ENCODE peak calls at places on chromosomes 5 and 9, in nine cellular contexts. D is dorsolateral prefrontal cortex; Q is transverse colon; O is Peyer's patch; Y is A549; U is aorta; W is pancreas; C is effector memory CD4-positive, alpha-beta T cell; T is sigmoid colon. H is an unnamed sample.
A peak's percentile ranks its signal among the peaks of the same experiment; 100 is the strongest.

GRCh38 chr9:37408933-37409710 is 13.4 kb upstream of the GRHPR start:
- DNase-seq in D (no peak), Q (peak; percentile 59), C (peak; percentile 66), U (no peak), T (no peak), Y (no peak), W (no peak), O (no peak), H (no peak)

GRCh38 chr5:74951855-74952254 is 85.7 kb upstream of the FAM169A start:
- DNase-seq in Q (no peak), Y (no peak), O (no peak), U (no peak), W (no peak), D (no peak), C (no peak), T (no peak), H (no peak)

GRCh38 chr9:116074658-116075057 is 78.9 kb upstream of the PAPPA start:
- DNase-seq in Y (no peak), U (no peak), T (no peak), D (no peak), C (no peak), O (no peak), Q (no peak), W (no peak), H (no peak)

GRCh38 chr5:54363669-54364068 is 53.3 kb upstream of the ARL15 start:
- DNase-seq in D (no peak), O (no peak), U (no peak), W (no peak), C (no peak), T (no peak), Y (no peak), Q (no peak), H (no peak)

GRCh38 chr9:33687779-33688178 is 107.6 kb upstream of the PRSS3 start:
- DNase-seq in Y (no peak), Q (no peak), T (no peak), D (no peak), W (no peak), C (no peak), U (no peak), O (no peak), H (no peak)

GRCh38 chr9:37390759-37391158 is 31.7 kb upstream of the GRHPR start:
- DNase-seq in Y (no peak), D (no peak), O (no peak), W (no peak), U (no peak), C (peak; percentile 6), Q (peak; percentile 77), T (no peak), H (no peak)

GRCh38 chr9:109519366-109519765 is 21.3 kb upstream of the PTPN3 start:
- DNase-seq in D (no peak), O (no peak), Y (no peak), Q (no peak), T (no peak), U (no peak), W (no peak), C (no peak), H (no peak)

GRCh38 chr5:11384441-11385250 is 519.6 kb downstream of the CTNND2 start:
- DNase-seq in W (peak; percentile 65), T (peak; percentile 60), D (peak; percentile 58), U (no peak), O (no peak), Q (no peak), Y (no peak), C (no peak), H (no peak)

GRCh38 chr9:447230-448025 is 232.8 kb downstream of the DOCK8 start:
- DNase-seq in Q (peak; percentile 44), W (no peak), Y (peak; percentile 55), O (no peak), U (no peak), D (no peak), C (peak; percentile 26), T (no peak), H (no peak)

GRCh38 chr5:35924122-35924949 is 14.1 kb downstream of the CAPSL start:
- DNase-seq in C (no peak), Y (no peak), O (no peak), W (no peak), Q (no peak), T (no peak), U (no peak), D (no peak), H (no peak)

GRCh38 chr5:103894882-103895281 is 332.3 kb upstream of the NUDT12 start:
- DNase-seq in W (no peak), Q (no peak), Y (no peak), D (no peak), U (no peak), O (no peak), C (no peak), T (no peak), H (no peak)

GRCh38 chr9:111232997-111233790 is 96.8 kb downstream of the OR2K2 start:
- DNase-seq in Y (no peak), C (no peak), U (no peak), O (no peak), W (no peak), D (no peak), T (no peak), Q (no peak), H (no peak)

GRCh38 chr5:95029569-95030366 is 255.1 kb downstream of the MCTP1 start:
- DNase-seq in U (no peak), D (no peak), Y (no peak), Q (no peak), C (no peak), T (no peak), W (no peak), O (no peak), H (no peak)

GRCh38 chr5:95369796-95370195 is 21.4 kb upstream of the FAM81B start:
- DNase-seq in W (no peak), Y (no peak), Q (no peak), O (no peak), C (no peak), D (no peak), T (no peak), U (no peak), H (no peak)

DNA sequence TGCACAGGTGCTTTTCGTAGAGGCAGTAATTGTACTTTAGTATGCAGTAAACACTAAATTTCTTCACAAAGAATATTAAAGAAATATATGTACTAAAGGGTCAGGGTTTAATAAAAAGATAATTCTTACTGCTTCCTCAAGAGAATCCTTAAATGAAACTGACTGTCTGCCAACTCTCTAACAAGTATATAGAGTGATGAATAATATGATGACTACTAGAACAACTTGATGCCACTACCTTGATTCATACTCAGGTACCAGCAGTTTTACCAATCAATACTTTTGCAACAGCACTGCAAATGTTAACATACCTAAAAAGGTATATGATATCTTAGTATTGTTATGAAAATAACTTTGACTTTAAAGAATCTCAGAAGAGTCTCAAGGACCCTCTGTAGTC is 3.8 kb downstream of the YIPF5 start:
- DNase-seq in U (no peak), C (no peak), Y (no peak), D (no peak), Q (no peak), O (no peak), T (no peak), W (no peak), H (no peak)
- H3K4me3 ChIP-seq in U (no peak overlapping the region), C (no peak overlapping the region), Y (no peak overlapping the region), D (no peak overlapping the region), Q (no peak overlapping the region), O (no peak overlapping the region), T (no peak overlapping the region), W (no peak overlapping the region), H (no peak overlapping the region)

DNA sequence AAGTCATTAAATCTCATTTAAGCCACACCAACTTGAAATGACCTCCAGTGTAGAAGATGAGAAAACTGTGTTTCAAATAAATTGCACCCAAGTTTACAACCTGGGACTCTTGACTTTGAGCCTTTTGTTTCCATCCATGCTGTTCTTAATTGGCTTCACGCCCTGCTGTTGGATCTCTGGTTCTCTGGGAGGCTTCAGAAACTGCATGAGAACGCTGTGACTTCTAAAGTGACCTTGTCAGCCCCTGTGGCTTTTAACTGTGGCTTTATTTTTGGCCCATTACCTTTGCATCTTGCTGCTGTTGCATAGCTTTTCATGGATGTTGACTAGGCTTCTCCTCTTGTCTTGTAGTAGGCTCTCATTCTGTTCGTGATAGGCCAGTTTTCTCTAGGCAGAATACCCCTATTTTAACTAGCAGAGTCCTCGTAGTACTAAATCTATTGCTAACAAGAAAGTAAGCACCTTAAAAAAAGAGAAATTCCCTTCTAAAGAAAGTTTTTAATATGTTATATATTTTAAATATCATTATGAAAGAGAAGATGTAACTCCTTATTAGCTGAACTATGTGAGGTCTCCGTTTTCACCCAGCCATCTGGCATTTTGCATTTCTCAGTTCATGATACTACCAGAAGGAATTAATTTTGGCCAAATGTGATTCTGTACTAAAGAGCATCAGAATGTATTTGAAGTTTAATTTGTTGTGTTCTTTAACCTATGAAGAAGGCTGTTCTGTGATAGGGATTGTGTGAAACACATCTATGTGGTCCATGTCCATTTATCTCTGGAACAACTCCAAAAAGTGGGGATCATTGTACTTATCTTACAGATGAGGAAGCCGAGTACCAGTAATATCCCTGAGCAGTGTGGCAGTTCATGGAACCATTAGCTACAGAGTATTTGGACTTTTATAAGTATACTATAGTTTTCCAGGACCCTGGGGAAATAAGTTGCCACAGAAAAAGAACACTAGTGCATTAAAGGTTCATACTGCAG is 29.6 kb downstream of the TNFAIP8 start:
- DNase-seq in C (no peak), W (no peak), D (no peak), Q (no peak), O (no peak), Y (no peak), U (no peak), T (no peak), H (no peak)
- H3K27ac ChIP-seq in C (peak overlapping the region; percentile 11), W (no peak overlapping the region), D (no peak overlapping the region), Q (peak overlapping the region; percentile 3), O (no peak overlapping the region), Y (no peak overlapping the region), U (no peak overlapping the region), T (no peak overlapping the region), H (no peak overlapping the region)

DNA sequence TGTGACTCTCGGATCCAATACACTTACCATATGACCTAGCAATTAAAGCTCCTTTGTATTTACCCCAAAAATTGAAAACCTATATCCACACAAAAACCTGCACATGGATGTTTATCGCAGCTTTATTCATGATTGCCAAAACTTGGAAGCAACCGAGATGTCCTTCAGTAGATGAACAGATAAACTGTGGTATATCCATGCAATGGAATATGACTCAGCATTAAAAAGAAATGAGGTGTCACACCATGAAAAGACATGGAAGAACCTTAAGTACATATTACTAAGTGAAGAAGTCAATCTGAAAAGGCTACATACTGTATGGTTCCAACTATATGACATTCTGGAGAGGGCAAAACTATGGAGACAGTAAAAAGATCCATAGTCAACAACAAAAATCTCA is 82.0 kb upstream of the PHF24 start:
- DNase-seq in D (no peak), U (no peak), O (no peak), C (no peak), Q (no peak), T (no peak), Y (no peak), W (no peak), H (no peak)
- H3K4me3 ChIP-seq in D (no peak overlapping the region), U (no peak overlapping the region), O (no peak overlapping the region), C (no peak overlapping the region), Q (no peak overlapping the region), T (no peak overlapping the region), Y (no peak overlapping the region), W (no peak overlapping the region), H (no peak overlapping the region)

GRCh38 chr5:154199263-154199662 is 8.7 kb downstream of the GALNT10 start:
- DNase-seq in T (no peak), Y (peak; percentile 69), W (no peak), Q (no peak), D (no peak), O (no peak), U (no peak), C (no peak), H (no peak)
- H3K27ac ChIP-seq in T (no peak overlapping the region), Y (peak overlapping the region; percentile 93), W (no peak overlapping the region), Q (no peak overlapping the region), D (no peak overlapping the region), O (peak overlapping the region; percentile 33), U (no peak overlapping the region), C (peak overlapping the region; percentile 49), H (no peak overlapping the region)